ENCODE peak calls at places on chromosomes 3 and 15, in four cellular contexts. O is RWPE1, M is Calu3, S is left lung. N is an unnamed sample.

GRCh38 chr3:126468028-126468891 is 7.4 kb downstream of the ZXDC start:
- DNase-seq in O (no peak), M (no peak), S (peak), N (peak)

GRCh38 chr3:168096210-168096795 is 579 bp upstream of the GOLIM4 start:
- DNase-seq in O (peak), M (peak), S (peak), N (peak)

GRCh38 chr15:31605467-31605931 is 278.9 kb downstream of the KLF13 start:
- DNase-seq in O (peak), M (no peak), S (no peak), N (peak)

GRCh38 chr15:69508659-69509058 is 56.0 kb downstream of the RPLP1 start:
- DNase-seq in O (no peak), M (no peak), S (no peak), N (no peak)

GRCh38 chr3:118181274-118181673 is 853.4 kb downstream of the IGSF11 start:
- DNase-seq in O (no peak), M (no peak), S (no peak), N (no peak)

GRCh38 chr15:78837131-78837530 is 25.9 kb upstream of the ADAMTS7 start:
- DNase-seq in O (no peak), M (no peak), S (no peak), N (no peak)

GRCh38 chr3:50248387-50248786 is 12.4 kb downstream of the GNAI2 start:
- DNase-seq in O (no peak), M (peak), S (peak), N (peak)

GRCh38 chr3:196502775-196503181 is 790 bp downstream of the RNF168 start:
- DNase-seq in O (peak), M (peak), S (peak), N (peak)

GRCh38 chr3:127915937-127916480 is 977 bp downstream of the KBTBD12 start:
- DNase-seq in O (no peak), M (no peak), S (no peak), N (no peak)

GRCh38 chr3:39278616-39278935 is 1.3 kb downstream of the CX3CR1 start:
- DNase-seq in O (no peak), M (no peak), S (no peak), N (no peak)

GRCh38 chr15:62610499-62610898 is 432.0 kb upstream of the TPM1 start:
- DNase-seq in O (no peak), M (no peak), S (no peak), N (no peak)

GRCh38 chr15:65870889-65871533 is 1.7 kb downstream of the RAB11A start:
- DNase-seq in O (peak), M (peak), S (no peak), N (peak)

GRCh38 chr3:117160176-117160575 is 450.6 kb downstream of the TUSC7 start:
- DNase-seq in O (no peak), M (no peak), S (no peak), N (no peak)

GRCh38 chr3:127565711-127566110 is 24.8 kb downstream of the TPRA1 start:
- DNase-seq in O (no peak), M (no peak), S (no peak), N (no peak)

GRCh38 chr3:195880037-195880431 is 28.3 kb downstream of the TNK2 start:
- DNase-seq in O (no peak), M (no peak), S (peak), N (no peak)

GRCh38 chr3:38640661-38641441 is 8.6 kb downstream of the SCN5A start:
- DNase-seq in O (no peak), M (no peak), S (no peak), N (no peak)

GRCh38 chr3:38465588-38466154 is 12.0 kb downstream of the ACVR2B start:
- DNase-seq in O (no peak), M (no peak), S (no peak), N (no peak)

GRCh38 chr15:78672285-78673003 is 31.4 kb upstream of the CHRNB4 start:
- DNase-seq in O (no peak), M (no peak), S (no peak), N (no peak)

GRCh38 chr3:37787027-37787868 is 74.4 kb upstream of the CTDSPL start:
- DNase-seq in O (no peak), M (no peak), S (no peak), N (no peak)

GRCh38 chr3:124034016-124034808 is 42.3 kb upstream of the ROPN1 start:
- DNase-seq in O (no peak), M (no peak), S (peak), N (no peak)

DNA sequence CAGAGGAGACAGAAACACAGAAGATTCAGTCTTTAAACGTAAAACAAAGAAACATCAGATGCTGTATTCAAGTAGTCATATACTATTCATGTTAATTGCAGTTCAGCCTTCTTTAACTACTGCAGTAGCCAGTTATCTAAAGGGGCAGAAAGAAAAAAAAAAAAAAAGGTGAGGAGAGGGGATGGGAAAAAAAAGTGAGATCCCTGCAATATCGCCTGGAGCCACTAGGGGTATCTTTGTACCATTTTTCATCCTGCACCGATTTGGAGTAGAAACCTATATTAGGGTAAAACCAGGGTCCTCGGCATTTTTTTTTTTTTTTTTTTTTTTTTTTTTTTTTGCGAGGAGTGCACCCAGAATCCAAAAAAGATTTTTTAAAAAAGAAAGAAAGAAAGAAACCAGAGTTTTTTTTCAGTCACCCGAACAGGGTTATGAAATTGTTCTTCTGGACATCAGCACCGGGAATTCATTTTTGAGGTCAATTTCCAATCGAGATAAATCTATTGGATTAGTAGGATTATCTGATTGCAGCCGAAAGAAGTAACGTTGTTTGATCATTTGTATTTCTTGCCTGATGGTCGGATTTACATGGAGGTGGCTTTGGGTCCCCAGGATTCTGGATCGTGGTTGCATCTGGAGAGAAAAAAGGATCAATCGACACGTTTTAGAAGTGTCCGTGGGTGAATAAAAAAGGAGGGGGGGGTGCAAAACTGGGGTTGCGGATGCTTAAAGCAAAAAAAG is 186.7 kb downstream of the NLGN1 start:
- DNase-seq in O (peak), M (peak), S (no peak), N (peak)
- TF ChIP-seq CTCF in O (peak), M (peak), S (peak), N (peak)

GRCh38 chr15:64748251-64748650 is 27.1 kb downstream of the RBPMS2 start:
- DNase-seq in O (no peak), M (no peak), S (peak), N (no peak)

GRCh38 chr15:64747578-64747977 is 27.8 kb downstream of the RBPMS2 start:
- DNase-seq in O (no peak), M (no peak), S (peak), N (no peak)

GRCh38 chr15:64751464-64751863 is 23.9 kb downstream of the RBPMS2 start:
- DNase-seq in O (no peak), M (no peak), S (no peak), N (no peak)

GRCh38 chr15:64749167-64749566 is 26.2 kb downstream of the RBPMS2 start:
- DNase-seq in O (peak), M (no peak), S (no peak), N (peak)

GRCh38 chr15:64749999-64750657 is 25.3 kb downstream of the RBPMS2 start:
- DNase-seq in O (no peak), M (no peak), S (no peak), N (no peak)
- TF ChIP-seq CTCF in O (no peak), M (no peak), S (no peak), N (no peak)

DNA sequence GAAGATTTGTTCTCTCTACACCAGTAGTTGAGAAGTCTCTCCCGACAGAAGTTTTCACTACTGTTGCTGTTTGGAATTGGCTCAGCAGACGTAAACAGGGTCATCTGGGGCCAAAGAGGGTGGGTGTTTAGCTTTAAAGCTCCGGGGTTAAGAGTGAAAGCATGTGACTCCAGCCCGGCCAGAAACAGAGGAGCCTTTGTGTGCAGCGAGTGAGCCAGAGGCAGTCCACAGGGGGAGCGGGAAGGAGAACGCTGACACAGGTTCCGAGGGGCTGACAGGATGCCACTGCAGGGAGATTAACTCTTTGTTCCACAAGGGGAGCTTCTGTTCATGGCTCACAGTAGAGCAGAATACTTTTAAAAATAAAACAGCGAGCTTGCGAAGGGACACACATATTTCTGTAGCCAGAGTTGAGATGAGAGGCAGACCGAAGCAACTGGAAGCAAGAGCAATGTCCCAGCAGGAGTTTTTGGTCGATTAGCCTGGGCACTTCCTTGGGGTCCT is 26.9 kb downstream of the BMF start:
- DNase-seq in O (no peak), M (peak), S (no peak), N (no peak)
- TF ChIP-seq CTCF in O (no peak), M (no peak), S (no peak), N (no peak)

DNA sequence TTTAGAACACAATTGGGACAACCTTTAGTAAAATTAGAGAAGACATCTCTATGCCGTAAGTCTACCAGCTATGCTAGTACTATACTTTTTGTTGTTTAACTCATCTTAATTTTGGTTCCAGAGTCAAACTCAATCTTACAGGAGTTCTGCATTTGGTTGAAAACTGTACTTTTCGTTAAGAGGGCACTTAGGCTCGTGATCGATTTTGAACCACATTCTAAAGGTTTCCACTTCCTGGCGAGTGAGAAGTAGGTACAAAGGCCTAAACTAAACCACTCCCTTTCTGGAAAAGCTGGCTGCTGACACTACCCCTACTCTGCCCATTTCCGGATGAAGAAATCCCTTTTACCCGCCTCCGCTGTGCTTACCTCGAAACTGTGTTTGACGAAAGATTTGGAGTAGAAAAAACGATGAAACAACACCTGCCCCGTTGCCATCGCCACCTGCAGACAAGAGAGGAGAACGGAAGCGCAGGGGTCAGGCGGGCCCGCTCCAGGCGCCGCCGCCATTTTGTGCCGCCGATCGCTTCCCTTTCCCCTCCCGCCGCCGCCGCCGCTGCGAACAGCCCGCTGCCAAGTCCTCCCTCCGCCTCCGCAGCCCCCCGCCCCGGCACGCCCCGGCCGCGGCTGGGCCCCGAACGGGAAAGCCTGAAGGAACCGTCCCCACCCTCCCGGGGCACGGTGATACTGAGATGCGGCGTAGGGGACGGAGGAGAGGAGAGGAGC is 748 bp downstream of the CCNL1 start:
- DNase-seq in O (peak), M (peak), S (peak), N (peak)
- TF ChIP-seq CTCF in O (no peak), M (no peak), S (no peak), N (no peak)